ENCODE peak calls at places on chromosomes 1 and 21, in seven cellular contexts. T is neuronal stem cell, S is IMR-90, K is H9, M is H1, X is mesendoderm, G is trophoblast cell. N is an unnamed sample.

GRCh38 chr1:198919667-198920398 is 281.0 kb downstream of the PTPRC start:
- DNase-seq in T (no peak), S (no peak), K (no peak), M (no peak), X (no peak), G (no peak), N (peak)

GRCh38 chr1:151368745-151369610 is 3.5 kb downstream of the SELENBP1 start:
- DNase-seq in T (no peak), S (no peak), K (no peak), M (no peak), X (no peak), G (no peak), N (no peak)

GRCh38 chr1:151325646-151326429 is 1.4 kb downstream of the PI4KB start:
- DNase-seq in T (no peak), S (peak), K (no peak), M (no peak), X (no peak), G (peak), N (peak)

GRCh38 chr1:153568367-153569099 is 2.9 kb upstream of the S100A2 start:
- DNase-seq in T (peak), S (peak), K (peak), M (peak), X (peak), G (peak), N (peak)

GRCh38 chr1:186620951-186621350 is 59.3 kb downstream of the PTGS2 start:
- DNase-seq in T (no peak), S (peak), K (no peak), M (no peak), X (no peak), G (peak), N (peak)

GRCh38 chr1:198134252-198134651 is 22.5 kb upstream of the NEK7 start:
- DNase-seq in T (no peak), S (no peak), K (no peak), M (no peak), X (no peak), G (no peak), N (no peak)

GRCh38 chr1:15966081-15966955 is 9.6 kb downstream of the ZBTB17 start:
- DNase-seq in T (no peak), S (peak), K (no peak), M (no peak), X (no peak), G (peak), N (peak)

GRCh38 chr1:92913093-92913819 is 48.0 kb downstream of the DIPK1A start:
- DNase-seq in T (no peak), S (no peak), K (no peak), M (no peak), X (no peak), G (no peak), N (no peak)

GRCh38 chr1:8077602-8078001 is 51.5 kb upstream of the ERRFI1 start:
- DNase-seq in T (no peak), S (no peak), K (no peak), M (no peak), X (no peak), G (peak), N (no peak)

GRCh38 chr21:42574234-42575027 is 60.8 kb downstream of the SLC37A1 start:
- DNase-seq in T (no peak), S (peak), K (no peak), M (no peak), X (no peak), G (peak), N (peak)

GRCh38 chr1:41353744-41354143 is 7.5 kb upstream of the FOXO6 start:
- DNase-seq in T (no peak), S (no peak), K (no peak), M (peak), X (no peak), G (peak), N (no peak)

GRCh38 chr1:1929639-1930545 is 10.8 kb upstream of the TMEM52 start:
- DNase-seq in T (no peak), S (no peak), K (no peak), M (no peak), X (no peak), G (no peak), N (no peak)

GRCh38 chr1:33316601-33317000 is 4.3 kb downstream of the A3GALT2 start:
- DNase-seq in T (no peak), S (no peak), K (no peak), M (no peak), X (no peak), G (no peak), N (no peak)

GRCh38 chr1:33317354-33317753 is 3.5 kb downstream of the A3GALT2 start:
- DNase-seq in T (no peak), S (no peak), K (no peak), M (no peak), X (no peak), G (no peak), N (no peak)

GRCh38 chr1:33319949-33320618 is 814 bp downstream of the A3GALT2 start:
- DNase-seq in T (no peak), S (no peak), K (no peak), M (no peak), X (no peak), G (no peak), N (no peak)

GRCh38 chr1:33319186-33319948 is 1.5 kb downstream of the A3GALT2 start:
- DNase-seq in T (no peak), S (no peak), K (no peak), M (no peak), X (no peak), G (no peak), N (no peak)

DNA sequence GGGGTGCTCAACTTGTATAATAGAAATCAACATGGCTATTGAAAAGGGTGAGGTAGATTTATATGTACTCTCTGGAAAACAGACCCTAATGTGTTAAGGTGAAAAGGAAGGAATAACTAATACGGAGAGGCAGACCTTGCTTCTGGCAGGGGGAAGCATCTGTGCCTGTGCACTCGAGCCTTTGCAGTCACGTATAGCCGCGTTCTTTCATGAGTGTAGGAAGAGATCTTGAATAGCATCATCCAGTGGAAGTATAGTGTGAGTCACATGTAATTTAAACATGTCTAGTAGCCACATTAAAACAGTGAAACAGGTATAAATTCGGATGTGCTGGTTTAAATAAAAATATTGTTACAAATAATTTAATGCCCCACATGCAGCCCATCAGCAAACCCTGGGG is 3.0 kb downstream of the A3GALT2 start:
- DNase-seq in T (no peak), S (peak), K (no peak), M (no peak), X (no peak), G (peak), N (no peak)
- H2AK5ac ChIP-seq in T (no peak), S (no peak), K (no peak), M (no peak), X (no peak), G (no peak), N (no peak)

GRCh38 chr1:232792949-232793348 is 12.3 kb upstream of the MAP10 start:
- DNase-seq in T (no peak), S (no peak), K (no peak), M (no peak), X (no peak), G (no peak), N (no peak)
- H2BK120ac ChIP-seq in T (no peak), S (no peak), K (no peak), M (no peak), X (no peak), G (no peak), N (no peak)

GRCh38 chr1:150115121-150115520 is 34.6 kb upstream of the PLEKHO1 start:
- DNase-seq in T (no peak), S (no peak), K (no peak), M (no peak), X (no peak), G (no peak), N (no peak)
- H2AK5ac ChIP-seq in T (no peak), S (no peak), K (no peak), M (no peak), X (no peak), G (no peak), N (no peak)

DNA sequence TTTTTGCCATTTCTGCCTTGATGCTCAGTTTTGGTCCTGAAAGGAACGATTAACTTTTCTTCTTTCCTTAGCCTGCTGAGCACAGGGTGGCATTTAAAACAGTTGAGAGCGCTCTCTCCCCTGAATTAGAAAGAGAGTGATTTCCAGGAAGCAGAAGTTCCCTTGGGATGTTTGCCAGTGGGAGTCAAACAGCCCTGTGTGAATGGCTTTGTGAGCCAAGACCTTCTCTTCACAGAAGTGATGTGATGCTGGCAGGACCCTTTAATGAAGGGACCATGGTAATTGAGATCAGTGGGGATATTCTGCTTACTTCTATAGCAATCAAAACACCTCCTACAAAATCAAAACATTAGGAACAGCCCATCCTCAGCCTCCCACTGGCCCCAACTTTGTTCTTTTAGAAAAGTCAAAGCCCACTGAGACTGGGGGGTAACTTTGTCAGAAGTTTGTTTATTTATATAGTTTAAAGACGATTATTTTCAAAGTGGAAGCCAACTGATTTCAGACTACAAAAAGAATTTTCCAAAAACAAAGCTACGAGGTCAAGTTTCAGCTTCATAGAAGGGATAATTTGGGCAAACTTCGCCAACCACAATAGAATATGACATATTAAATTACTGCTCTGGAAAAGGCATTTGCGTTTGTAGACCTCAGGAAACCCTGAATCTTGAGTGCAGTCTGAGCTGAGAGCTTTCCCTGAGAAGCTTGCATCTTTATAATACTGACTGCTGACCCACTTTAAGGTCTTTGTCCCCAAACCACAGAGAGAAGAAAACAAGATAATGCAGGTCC is 122.7 kb downstream of the GABPA start:
- DNase-seq in T (no peak), S (no peak), K (no peak), M (no peak), X (no peak), G (no peak), N (no peak)
- H2BK120ac ChIP-seq in T (no peak), S (no peak), K (no peak), M (no peak), X (no peak), G (no peak), N (no peak)

GRCh38 chr1:10674700-10675598 is 121.5 kb downstream of the CASZ1 start:
- DNase-seq in T (no peak), S (no peak), K (no peak), M (no peak), X (no peak), G (no peak), N (no peak)

GRCh38 chr1:10672376-10673050 is 123.9 kb downstream of the CASZ1 start:
- DNase-seq in T (no peak), S (no peak), K (no peak), M (no peak), X (no peak), G (no peak), N (no peak)

GRCh38 chr1:10675813-10676212 is 120.6 kb downstream of the CASZ1 start:
- DNase-seq in T (no peak), S (no peak), K (no peak), M (no peak), X (no peak), G (no peak), N (no peak)

GRCh38 chr1:10673305-10673704 is 123.1 kb downstream of the CASZ1 start:
- DNase-seq in T (no peak), S (no peak), K (no peak), M (no peak), X (no peak), G (no peak), N (no peak)

GRCh38 chr1:10674222-10674621 is 122.2 kb downstream of the CASZ1 start:
- DNase-seq in T (no peak), S (no peak), K (no peak), M (no peak), X (no peak), G (no peak), N (no peak)
- H2AK5ac ChIP-seq in T (no peak), S (no peak), K (no peak), M (peak), X (no peak), G (no peak), N (no peak)

GRCh38 chr1:244212219-244212618 is 161.1 kb downstream of the ZBTB18 start:
- DNase-seq in T (no peak), S (no peak), K (no peak), M (no peak), X (no peak), G (no peak), N (no peak)

GRCh38 chr1:244211559-244211944 is 160.5 kb downstream of the ZBTB18 start:
- DNase-seq in T (no peak), S (peak), K (no peak), M (no peak), X (no peak), G (no peak), N (no peak)

GRCh38 chr1:244210884-244211558 is 159.9 kb downstream of the ZBTB18 start:
- DNase-seq in T (peak), S (no peak), K (peak), M (peak), X (peak), G (peak), N (no peak)

GRCh38 chr1:244214009-244214967 is 163.2 kb downstream of the ZBTB18 start:
- DNase-seq in T (no peak), S (peak), K (peak), M (no peak), X (peak), G (peak), N (peak)

DNA sequence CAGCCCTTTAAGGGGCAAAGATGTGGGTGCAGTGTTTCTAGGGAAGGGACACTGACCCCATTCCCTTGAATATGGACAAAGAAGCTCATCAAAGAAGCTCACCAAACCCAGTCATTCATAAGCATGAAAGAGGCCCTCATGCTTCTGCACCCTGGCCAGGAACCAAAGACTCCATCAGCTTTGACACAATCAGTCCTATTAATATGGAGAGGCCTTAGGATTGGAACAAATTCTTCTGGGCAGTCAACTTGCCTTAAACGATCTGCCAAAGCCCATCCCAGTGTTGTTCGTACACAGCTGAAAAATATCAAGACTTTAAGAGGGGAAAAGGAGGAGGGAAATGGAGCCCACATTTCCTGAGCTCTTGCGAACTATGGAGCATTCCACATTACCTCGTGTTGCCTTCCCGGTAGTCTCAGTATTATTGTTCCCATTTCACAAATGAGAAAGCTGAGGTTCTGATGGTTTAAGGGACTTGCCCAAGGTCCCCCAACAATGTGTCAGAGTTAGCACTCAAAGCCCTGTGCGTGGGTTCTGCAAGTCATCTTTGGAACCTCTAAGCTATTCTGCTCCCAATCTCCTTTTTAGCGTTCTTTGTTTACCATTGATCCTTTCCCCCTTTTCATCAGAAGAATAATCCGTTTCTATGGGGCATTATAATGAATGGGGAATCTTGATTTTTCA is 161.9 kb downstream of the ZBTB18 start:
- DNase-seq in T (no peak), S (no peak), K (no peak), M (no peak), X (no peak), G (no peak), N (no peak)
- H2BK120ac ChIP-seq in T (no peak), S (peak), K (no peak), M (no peak), X (no peak), G (no peak), N (no peak)

GRCh38 chr1:6251681-6252373 is 7.8 kb downstream of the HES3 start:
- DNase-seq in T (no peak), S (no peak), K (no peak), M (no peak), X (no peak), G (no peak), N (no peak)

GRCh38 chr1:6254691-6255090 is 6.2 kb downstream of the GPR153 start:
- DNase-seq in T (no peak), S (no peak), K (no peak), M (no peak), X (no peak), G (no peak), N (no peak)

GRCh38 chr1:6252374-6252710 is 8.4 kb downstream of the HES3 start:
- DNase-seq in T (no peak), S (no peak), K (no peak), M (no peak), X (no peak), G (no peak), N (no peak)

GRCh38 chr1:6251233-6251632 is 7.3 kb downstream of the HES3 start:
- DNase-seq in T (no peak), S (no peak), K (no peak), M (peak), X (no peak), G (no peak), N (no peak)

DNA sequence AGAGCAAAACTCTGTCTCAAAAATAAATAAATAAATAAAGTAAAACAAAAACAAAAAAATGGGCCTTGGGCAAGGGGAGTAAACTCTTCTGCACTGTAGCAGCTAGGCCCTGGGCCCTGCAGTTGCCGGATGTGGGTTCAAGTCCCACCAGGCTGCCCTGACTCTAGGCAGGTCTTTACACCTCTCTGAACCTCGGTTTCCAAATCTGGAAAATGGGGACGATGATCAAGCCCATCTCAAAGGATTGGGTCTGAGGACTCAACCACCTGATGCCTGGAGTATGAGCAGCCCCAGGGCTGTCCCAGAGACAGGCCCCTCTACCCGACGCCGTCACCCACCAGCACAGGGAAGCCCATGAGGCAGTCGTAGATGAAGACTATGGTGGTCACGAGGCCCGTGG is 7.5 kb downstream of the GPR153 start:
- DNase-seq in T (no peak), S (no peak), K (no peak), M (no peak), X (no peak), G (no peak), N (no peak)
- H2AK5ac ChIP-seq in T (no peak), S (no peak), K (no peak), M (no peak), X (no peak), G (no peak), N (no peak)

GRCh38 chr1:48469616-48470500 is 2.1 kb downstream of the SPATA6 start:
- DNase-seq in T (no peak), S (peak), K (no peak), M (no peak), X (peak), G (peak), N (peak)

GRCh38 chr1:48470506-48470905 is 1.5 kb downstream of the SPATA6 start:
- DNase-seq in T (no peak), S (no peak), K (peak), M (peak), X (peak), G (no peak), N (peak)

GRCh38 chr1:48462716-48463285 is 9.2 kb downstream of the SPATA6 start:
- DNase-seq in T (no peak), S (no peak), K (no peak), M (no peak), X (peak), G (no peak), N (no peak)

GRCh38 chr1:48471103-48471502 is 901 bp downstream of the SPATA6 start:
- DNase-seq in T (no peak), S (no peak), K (no peak), M (peak), X (peak), G (peak), N (peak)

GRCh38 chr1:48466594-48466993 is 5.4 kb downstream of the SPATA6 start:
- DNase-seq in T (no peak), S (no peak), K (no peak), M (no peak), X (peak), G (no peak), N (no peak)
- H2BK120ac ChIP-seq in T (no peak), S (no peak), K (no peak), M (no peak), X (no peak), G (no peak), N (no peak)